ENCODE peak calls at places on chromosomes 7 and 10, in eight cellular contexts. T, Q, E, W, U, P, F and B are unnamed samples.

GRCh38 chr10:25176421-25176968 is 1.7 kb downstream of the GPR158 start:
- DNase-seq in U (no peak), F (no peak), T (no peak), W (no peak), Q (no peak), E (no peak), P (no peak), B (no peak)

GRCh38 chr7:152751449-152752141 is 8.0 kb upstream of the ACTR3B start:
- DNase-seq in W (no peak), E (peak), Q (no peak), F (no peak), P (no peak), U (no peak), T (no peak), B (no peak)

GRCh38 chr10:132423966-132424847 is 27.2 kb downstream of the PWWP2B start:
- DNase-seq in F (no peak), E (no peak), Q (no peak), U (no peak), W (no peak), P (no peak), T (no peak), B (no peak)

GRCh38 chr10:21529236-21529910 is 3.9 kb upstream of the SKIDA1 start:
- DNase-seq in F (no peak), T (no peak), U (no peak), Q (no peak), E (no peak), P (no peak), W (no peak), B (no peak)

GRCh38 chr10:102802920-102803534 is 34.2 kb downstream of the CYP17A1 start:
- DNase-seq in E (peak), T (peak), P (peak), Q (peak), U (peak), F (no peak), W (no peak), B (no peak)

GRCh38 chr10:12605580-12606405 is 256.4 kb downstream of the CAMK1D start:
- DNase-seq in Q (no peak), T (peak), W (peak), E (peak), U (peak), F (peak), P (peak), B (peak)

GRCh38 chr7:157352506-157352905 is 15.7 kb downstream of the DNAJB6 start:
- DNase-seq in F (no peak), E (no peak), W (no peak), T (no peak), U (no peak), Q (no peak), P (no peak), B (no peak)

GRCh38 chr7:2870471-2870941 is 26.4 kb upstream of the GNA12 start:
- DNase-seq in W (no peak), U (peak), E (peak), P (peak), Q (peak), F (peak), T (peak), B (peak)

GRCh38 chr10:116699049-116699782 is 43.1 kb downstream of the HSPA12A start:
- DNase-seq in E (no peak), Q (no peak), T (no peak), P (no peak), U (no peak), W (no peak), F (no peak), B (no peak)

GRCh38 chr7:150340024-150340749 is 1.2 kb downstream of the RARRES2 start:
- DNase-seq in P (peak), E (peak), T (peak), F (no peak), Q (no peak), W (no peak), U (no peak), B (no peak)

GRCh38 chr7:122402235-122402634 is 97.7 kb upstream of the FEZF1 start:
- DNase-seq in T (no peak), Q (no peak), E (no peak), W (no peak), U (no peak), F (no peak), P (no peak), B (no peak)

GRCh38 chr10:72379062-72379461 is 24.3 kb upstream of the DNAJB12 start:
- DNase-seq in U (no peak), Q (no peak), F (no peak), W (no peak), P (no peak), T (no peak), E (no peak), B (no peak)

GRCh38 chr7:25259487-25260243 is 31.4 kb upstream of the NPVF start:
- DNase-seq in Q (peak), W (peak), P (peak), U (peak), T (peak), F (peak), E (peak), B (no peak)

GRCh38 chr7:674454-675410 is 51.8 kb upstream of the DNAAF5 start:
- DNase-seq in P (no peak), E (no peak), W (no peak), Q (no peak), F (no peak), U (peak), T (no peak), B (no peak)

GRCh38 chr10:125263551-125263950 is 103.2 kb upstream of the CTBP2 start:
- DNase-seq in E (no peak), W (peak), P (no peak), T (peak), Q (no peak), U (no peak), F (no peak), B (no peak)

GRCh38 chr7:158357898-158358821 is 229.5 kb downstream of the PTPRN2 start:
- DNase-seq in P (no peak), W (no peak), T (no peak), F (no peak), Q (no peak), E (no peak), U (no peak), B (no peak)

GRCh38 chr7:21108182-21108581 is 319.7 kb upstream of the SP4 start:
- DNase-seq in W (no peak), F (no peak), Q (no peak), P (peak), T (no peak), E (no peak), U (no peak), B (no peak)

GRCh38 chr7:112050205-112050881 is 155.9 kb downstream of the DOCK4 start:
- DNase-seq in P (no peak), W (no peak), T (no peak), U (no peak), F (no peak), E (no peak), Q (no peak), B (no peak)

GRCh38 chr10:55158643-55159042 is 357.6 kb upstream of the PCDH15 start:
- DNase-seq in T (no peak), Q (no peak), U (no peak), W (no peak), F (no peak), P (no peak), E (no peak), B (no peak)

GRCh38 chr10:105068497-105068896 is 427.4 kb downstream of the SORCS3 start:
- DNase-seq in T (no peak), Q (no peak), E (no peak), U (no peak), W (no peak), F (no peak), P (no peak), B (no peak)

GRCh38 chr10:5390607-5391205 is 13.9 kb downstream of the TUBAL3 start:
- DNase-seq in P (no peak), T (no peak), F (no peak), U (no peak), Q (no peak), E (no peak), W (no peak), B (no peak)

GRCh38 chr10:87861566-87861952 is 1.8 kb downstream of the KLLN start:
- DNase-seq in E (peak), Q (peak), W (no peak), U (peak), T (peak), P (peak), F (no peak), B (peak)

GRCh38 chr10:44278669-44279337 is 106.1 kb downstream of the CXCL12 start:
- DNase-seq in F (no peak), W (peak), Q (no peak), T (peak), U (no peak), E (no peak), P (no peak), B (no peak)

GRCh38 chr7:134852626-134853025 is 73.2 kb downstream of the CALD1 start:
- DNase-seq in W (no peak), U (no peak), T (no peak), E (peak), Q (no peak), F (no peak), P (no peak), B (no peak)

GRCh38 chr10:74816824-74817498 is 9.4 kb upstream of the KAT6B start:
- DNase-seq in Q (no peak), U (no peak), P (no peak), W (no peak), T (no peak), E (peak), F (no peak), B (no peak)

GRCh38 chr10:90167174-90168064 is 466.0 kb downstream of the KIF20B start:
- DNase-seq in U (no peak), Q (no peak), T (peak), W (no peak), F (no peak), P (no peak), E (peak), B (no peak)

GRCh38 chr7:29956477-29956836 is 33.1 kb downstream of the SCRN1 start:
- DNase-seq in W (no peak), T (no peak), E (no peak), F (no peak), P (no peak), Q (no peak), U (no peak), B (no peak)

GRCh38 chr7:29957521-29957920 is 32.1 kb downstream of the SCRN1 start:
- DNase-seq in F (no peak), P (no peak), E (no peak), Q (no peak), T (no peak), W (no peak), U (no peak), B (no peak)

GRCh38 chr7:29955799-29956476 is 33.7 kb downstream of the SCRN1 start:
- DNase-seq in Q (no peak), P (no peak), W (no peak), U (peak), T (no peak), E (no peak), F (peak), B (no peak)

GRCh38 chr7:29958667-29959358 is 30.8 kb downstream of the SCRN1 start:
- DNase-seq in T (no peak), U (no peak), P (no peak), F (no peak), Q (no peak), W (no peak), E (no peak), B (no peak)

GRCh38 chr7:29957921-29958320 is 31.7 kb downstream of the SCRN1 start:
- DNase-seq in T (no peak), F (no peak), U (no peak), P (no peak), W (no peak), E (no peak), Q (no peak), B (no peak)
- TF ChIP-seq CTCF in T (no peak), F (no peak), U (no peak), P (no peak), W (no peak), E (no peak), Q (no peak), B (no peak)

GRCh38 chr7:114598946-114599345 is 184.3 kb downstream of the FOXP2 start:
- DNase-seq in T (no peak), U (no peak), W (no peak), F (no peak), Q (no peak), E (no peak), P (no peak), B (no peak)
- H3K27ac ChIP-seq in T (no peak), U (no peak), W (no peak), F (no peak), Q (no peak), E (no peak), P (no peak), B (no peak)

GRCh38 chr10:17576768-17577167 is 40.4 kb downstream of the HACD1 start:
- DNase-seq in W (no peak), E (no peak), Q (no peak), U (no peak), F (no peak), P (no peak), T (no peak), B (no peak)
- TF ChIP-seq CTCF in W (no peak), E (no peak), Q (no peak), U (no peak), F (no peak), P (no peak), T (no peak), B (no peak)

GRCh38 chr10:70364001-70364771 is 18.2 kb downstream of the LRRC20 start:
- DNase-seq in Q (peak), T (peak), F (peak), E (peak), U (peak), P (peak), W (peak), B (peak)
- H3K27ac ChIP-seq in Q (no peak), T (peak), F (no peak), E (peak), U (peak), P (no peak), W (peak), B (peak)

GRCh38 chr7:129213828-129214227 is 11.0 kb upstream of the AHCYL2 start:
- DNase-seq in T (no peak), E (no peak), Q (no peak), F (no peak), P (no peak), W (no peak), U (no peak), B (no peak)
- TF ChIP-seq CTCF in T (no peak), E (no peak), Q (no peak), F (no peak), P (no peak), W (no peak), U (no peak), B (no peak)